ENCODE peak calls at places on chromosomes 1 and 21, in ten cellular contexts. One of them, this sample, is unnamed.

GRCh38 chr1:42385283-42385682 is 4.7 kb downstream of the RIMKLA start:
- DNase-seq in transverse colon: no peak
- DNase-seq in activated effector memory CD4-positive, alpha-beta T cell treated with Interleukin-2 at 50 U/mL for 16 hours: no peak
- DNase-seq in NCI-H2081: no peak
- DNase-seq in mesendoderm: peak
- DNase-seq in WTC11: no peak
- DNase-seq in activated CD4-positive, alpha-beta T cell treated with anti-CD3 and anti-CD28 coated beads for 4 hours: no peak
- DNase-seq in erythroblast: no peak
- DNase-seq in psoas muscle: no peak
- DNase-seq in uterus: no peak
- DNase-seq in this sample: peak

GRCh38 chr1:155131846-155132245 is 3.8 kb upstream of the SLC50A1 start:
- DNase-seq in transverse colon: no peak
- DNase-seq in activated effector memory CD4-positive, alpha-beta T cell treated with Interleukin-2 at 50 U/mL for 16 hours: no peak
- DNase-seq in NCI-H2081: no peak
- DNase-seq in mesendoderm: no peak
- DNase-seq in WTC11: no peak
- DNase-seq in activated CD4-positive, alpha-beta T cell treated with anti-CD3 and anti-CD28 coated beads for 4 hours: no peak
- DNase-seq in erythroblast: no peak
- DNase-seq in psoas muscle: no peak
- DNase-seq in uterus: no peak
- DNase-seq in this sample: no peak

GRCh38 chr1:108010581-108010980 is 45.6 kb upstream of the VAV3 start:
- DNase-seq in transverse colon: no peak
- DNase-seq in activated effector memory CD4-positive, alpha-beta T cell treated with Interleukin-2 at 50 U/mL for 16 hours: no peak
- DNase-seq in NCI-H2081: no peak
- DNase-seq in mesendoderm: no peak
- DNase-seq in WTC11: no peak
- DNase-seq in activated CD4-positive, alpha-beta T cell treated with anti-CD3 and anti-CD28 coated beads for 4 hours: no peak
- DNase-seq in erythroblast: no peak
- DNase-seq in psoas muscle: no peak
- DNase-seq in uterus: no peak
- DNase-seq in this sample: no peak

GRCh38 chr1:206909167-206909882 is 12.1 kb downstream of the IL24 start:
- DNase-seq in transverse colon: peak
- DNase-seq in activated effector memory CD4-positive, alpha-beta T cell treated with Interleukin-2 at 50 U/mL for 16 hours: peak
- DNase-seq in NCI-H2081: peak
- DNase-seq in mesendoderm: peak
- DNase-seq in WTC11: peak
- DNase-seq in activated CD4-positive, alpha-beta T cell treated with anti-CD3 and anti-CD28 coated beads for 4 hours: peak
- DNase-seq in erythroblast: no peak
- DNase-seq in psoas muscle: peak
- DNase-seq in uterus: peak
- DNase-seq in this sample: no peak

GRCh38 chr1:33256335-33256700 is at the start of gene ZNF362:
- DNase-seq in transverse colon: peak
- DNase-seq in activated effector memory CD4-positive, alpha-beta T cell treated with Interleukin-2 at 50 U/mL for 16 hours: peak
- DNase-seq in NCI-H2081: peak
- DNase-seq in mesendoderm: peak
- DNase-seq in WTC11: peak
- DNase-seq in activated CD4-positive, alpha-beta T cell treated with anti-CD3 and anti-CD28 coated beads for 4 hours: peak
- DNase-seq in erythroblast: peak
- DNase-seq in psoas muscle: peak
- DNase-seq in uterus: peak
- DNase-seq in this sample: peak

GRCh38 chr1:166302919-166303758 is 136.3 kb upstream of the FAM78B start:
- DNase-seq in transverse colon: no peak
- DNase-seq in activated effector memory CD4-positive, alpha-beta T cell treated with Interleukin-2 at 50 U/mL for 16 hours: no peak
- DNase-seq in NCI-H2081: no peak
- DNase-seq in mesendoderm: no peak
- DNase-seq in WTC11: no peak
- DNase-seq in activated CD4-positive, alpha-beta T cell treated with anti-CD3 and anti-CD28 coated beads for 4 hours: no peak
- DNase-seq in erythroblast: no peak
- DNase-seq in psoas muscle: no peak
- DNase-seq in uterus: no peak
- DNase-seq in this sample: no peak

GRCh38 chr1:93670141-93670540 is 11.5 kb downstream of the BCAR3 start:
- DNase-seq in transverse colon: no peak
- DNase-seq in activated effector memory CD4-positive, alpha-beta T cell treated with Interleukin-2 at 50 U/mL for 16 hours: no peak
- DNase-seq in NCI-H2081: no peak
- DNase-seq in mesendoderm: no peak
- DNase-seq in WTC11: no peak
- DNase-seq in activated CD4-positive, alpha-beta T cell treated with anti-CD3 and anti-CD28 coated beads for 4 hours: no peak
- DNase-seq in erythroblast: peak
- DNase-seq in psoas muscle: no peak
- DNase-seq in uterus: peak
- DNase-seq in this sample: peak

GRCh38 chr1:228737613-228738012 is 2.3 kb downstream of the RHOU start:
- DNase-seq in transverse colon: peak
- DNase-seq in activated effector memory CD4-positive, alpha-beta T cell treated with Interleukin-2 at 50 U/mL for 16 hours: no peak
- DNase-seq in NCI-H2081: no peak
- DNase-seq in mesendoderm: no peak
- DNase-seq in WTC11: no peak
- DNase-seq in activated CD4-positive, alpha-beta T cell treated with anti-CD3 and anti-CD28 coated beads for 4 hours: no peak
- DNase-seq in erythroblast: no peak
- DNase-seq in psoas muscle: no peak
- DNase-seq in uterus: peak
- DNase-seq in this sample: no peak

GRCh38 chr1:187626056-187626455 is 797.3 kb downstream of the PLA2G4A start:
- DNase-seq in transverse colon: no peak
- DNase-seq in activated effector memory CD4-positive, alpha-beta T cell treated with Interleukin-2 at 50 U/mL for 16 hours: no peak
- DNase-seq in NCI-H2081: peak
- DNase-seq in mesendoderm: no peak
- DNase-seq in WTC11: no peak
- DNase-seq in activated CD4-positive, alpha-beta T cell treated with anti-CD3 and anti-CD28 coated beads for 4 hours: no peak
- DNase-seq in erythroblast: no peak
- DNase-seq in psoas muscle: no peak
- DNase-seq in uterus: no peak
- DNase-seq in this sample: peak

GRCh38 chr21:45293726-45294401 is 6.2 kb upstream of the POFUT2 start:
- DNase-seq in transverse colon: no peak
- DNase-seq in activated effector memory CD4-positive, alpha-beta T cell treated with Interleukin-2 at 50 U/mL for 16 hours: no peak
- DNase-seq in NCI-H2081: no peak
- DNase-seq in mesendoderm: no peak
- DNase-seq in WTC11: no peak
- DNase-seq in activated CD4-positive, alpha-beta T cell treated with anti-CD3 and anti-CD28 coated beads for 4 hours: no peak
- DNase-seq in erythroblast: no peak
- DNase-seq in psoas muscle: no peak
- DNase-seq in uterus: peak
- DNase-seq in this sample: no peak

GRCh38 chr1:236888126-236888525 is 93.0 kb downstream of the MTR start:
- DNase-seq in transverse colon: no peak
- DNase-seq in activated effector memory CD4-positive, alpha-beta T cell treated with Interleukin-2 at 50 U/mL for 16 hours: no peak
- DNase-seq in NCI-H2081: peak
- DNase-seq in mesendoderm: no peak
- DNase-seq in WTC11: no peak
- DNase-seq in activated CD4-positive, alpha-beta T cell treated with anti-CD3 and anti-CD28 coated beads for 4 hours: no peak
- DNase-seq in erythroblast: no peak
- DNase-seq in psoas muscle: no peak
- DNase-seq in uterus: no peak
- DNase-seq in this sample: no peak

GRCh38 chr1:29800120-29800519 is 563.8 kb downstream of the PTPRU start:
- DNase-seq in transverse colon: no peak
- DNase-seq in activated effector memory CD4-positive, alpha-beta T cell treated with Interleukin-2 at 50 U/mL for 16 hours: no peak
- DNase-seq in NCI-H2081: no peak
- DNase-seq in mesendoderm: no peak
- DNase-seq in WTC11: no peak
- DNase-seq in activated CD4-positive, alpha-beta T cell treated with anti-CD3 and anti-CD28 coated beads for 4 hours: no peak
- DNase-seq in erythroblast: no peak
- DNase-seq in psoas muscle: no peak
- DNase-seq in uterus: no peak
- DNase-seq in this sample: peak

This sample was measured in OCI-M1.